ENCODE peak calls at places on chromosome 19, in six cellular contexts. N is HCT116, F is neural progenitor cell, Z is MM.1S, L is hepatocyte, I is GM23248. O is an unnamed sample.

GRCh38 chr19:10927691-10928562 is 512 bp downstream of the YIPF2 start:
- DNase-seq in F (no peak), I (peak), L (no peak), N (no peak), Z (no peak), O (no peak)

GRCh38 chr19:34639491-34640085 is 37.4 kb downstream of the SCGB2B2 start:
- DNase-seq in I (peak), L (peak), N (peak), F (peak), Z (peak), O (peak)

GRCh38 chr19:18208098-18208951 is 4.5 kb upstream of the RAB3A start:
- DNase-seq in L (no peak), Z (peak), N (no peak), F (peak), I (peak), O (peak)

GRCh38 chr19:34254552-34255432 is at the start of gene GARRE1:
- DNase-seq in I (peak), N (no peak), L (peak), Z (peak), F (peak), O (peak)

GRCh38 chr19:4350726-4351125 is 7.4 kb downstream of the MPND start:
- DNase-seq in F (no peak), L (no peak), Z (no peak), I (no peak), N (no peak), O (no peak)

GRCh38 chr19:2103308-2103707 is 6.6 kb downstream of the IZUMO4 start:
- DNase-seq in F (no peak), N (no peak), L (no peak), I (no peak), Z (no peak), O (no peak)

GRCh38 chr19:15248648-15249559 is 16.7 kb upstream of the EPHX3 start:
- DNase-seq in L (peak), F (no peak), Z (no peak), N (no peak), I (peak), O (no peak)

GRCh38 chr19:7817801-7818200 is 12.2 kb upstream of the EVI5L start:
- DNase-seq in L (no peak), F (no peak), Z (no peak), I (no peak), N (no peak), O (no peak)

GRCh38 chr19:39401549-39402416 is 4.9 kb upstream of the ZFP36 start:
- DNase-seq in N (peak), F (peak), Z (peak), I (peak), L (peak), O (no peak)

GRCh38 chr19:11446652-11447301 is 11.3 kb downstream of the PRKCSH start:
- DNase-seq in Z (peak), I (peak), L (peak), N (no peak), F (peak), O (peak)

GRCh38 chr19:17749912-17750317 is 1.4 kb upstream of the FCHO1 start:
- DNase-seq in N (no peak), L (no peak), Z (no peak), I (peak), F (no peak), O (no peak)

GRCh38 chr19:53130506-53130905 is 2.2 kb downstream of the ZNF415 start:
- DNase-seq in Z (no peak), L (peak), N (no peak), I (peak), F (peak), O (peak)

GRCh38 chr19:38024991-38025716 is 118.1 kb downstream of the SIPA1L3 start:
- DNase-seq in Z (no peak), F (no peak), N (no peak), L (no peak), I (no peak), O (peak)

GRCh38 chr19:40416918-40417713 is 3.9 kb upstream of the PRX start:
- DNase-seq in Z (no peak), N (no peak), F (no peak), I (peak), L (no peak), O (no peak)

GRCh38 chr19:35380450-35381124 is 9.7 kb downstream of the GPR42 start:
- DNase-seq in L (peak), Z (no peak), N (no peak), I (no peak), F (no peak), O (no peak)

GRCh38 chr19:43476606-43477005 is 11.2 kb upstream of the LYPD3 start:
- DNase-seq in L (no peak), I (peak), Z (no peak), N (no peak), F (no peak), O (no peak)

GRCh38 chr19:19417618-19418270 is 12.3 kb downstream of the GATAD2A start:
- DNase-seq in Z (no peak), N (no peak), I (no peak), F (no peak), L (no peak), O (no peak)

GRCh38 chr19:30711296-30711695 is 339.1 kb downstream of the ZNF536 start:
- DNase-seq in I (no peak), N (no peak), L (no peak), Z (no peak), F (peak), O (peak)

GRCh38 chr19:38657633-38658222 is 10.3 kb downstream of the ACTN4 start:
- DNase-seq in I (peak), F (peak), N (peak), L (peak), Z (no peak), O (peak)

GRCh38 chr19:31312004-31312403 is 37.2 kb downstream of the TSHZ3 start:
- DNase-seq in I (peak), L (peak), Z (no peak), F (no peak), N (no peak), O (no peak)

GRCh38 chr19:43934985-43935708 is at the start of gene ZNF45:
- DNase-seq in F (peak), L (peak), Z (peak), I (peak), N (peak), O (peak)

GRCh38 chr19:35756373-35757230 is at the start of gene HSPB6:
- DNase-seq in F (peak), L (peak), Z (no peak), N (no peak), I (peak), O (peak)

GRCh38 chr19:3129112-3129511 is 6.7 kb upstream of the GNA15 start:
- DNase-seq in N (peak), F (no peak), Z (no peak), L (no peak), I (peak), O (peak)

GRCh38 chr19:18878058-18878797 is 17.7 kb downstream of the CERS1 start:
- DNase-seq in L (no peak), N (no peak), F (no peak), Z (no peak), I (no peak), O (no peak)

GRCh38 chr19:7191946-7192691 is 102.1 kb downstream of the INSR start:
- DNase-seq in I (peak), Z (peak), F (no peak), L (no peak), N (no peak), O (no peak)

GRCh38 chr19:56309511-56310185 is 5.0 kb downstream of the ZSCAN5A start:
- DNase-seq in L (peak), I (peak), Z (peak), N (peak), F (peak), O (peak)
- TF ChIP-seq EZH2phosphoT487 in L (no peak), I (no peak), Z (no peak), N (no peak), F (no peak), O (no peak)

GRCh38 chr19:48444933-48445194 is 919 bp upstream of the GRWD1 start:
- DNase-seq in L (no peak), Z (no peak), N (no peak), I (peak), F (no peak), O (no peak)

GRCh38 chr19:48444129-48444932 is 1.5 kb upstream of the GRWD1 start:
- DNase-seq in F (no peak), Z (no peak), I (no peak), L (no peak), N (no peak), O (peak)

GRCh38 chr19:48442116-48443035 is 3.4 kb upstream of the GRWD1 start:
- DNase-seq in L (no peak), Z (no peak), I (no peak), F (no peak), N (no peak), O (peak)

GRCh38 chr19:48443731-48444128 is 2.1 kb upstream of the GRWD1 start:
- DNase-seq in L (no peak), Z (no peak), I (no peak), N (no peak), F (no peak), O (peak)

DNA sequence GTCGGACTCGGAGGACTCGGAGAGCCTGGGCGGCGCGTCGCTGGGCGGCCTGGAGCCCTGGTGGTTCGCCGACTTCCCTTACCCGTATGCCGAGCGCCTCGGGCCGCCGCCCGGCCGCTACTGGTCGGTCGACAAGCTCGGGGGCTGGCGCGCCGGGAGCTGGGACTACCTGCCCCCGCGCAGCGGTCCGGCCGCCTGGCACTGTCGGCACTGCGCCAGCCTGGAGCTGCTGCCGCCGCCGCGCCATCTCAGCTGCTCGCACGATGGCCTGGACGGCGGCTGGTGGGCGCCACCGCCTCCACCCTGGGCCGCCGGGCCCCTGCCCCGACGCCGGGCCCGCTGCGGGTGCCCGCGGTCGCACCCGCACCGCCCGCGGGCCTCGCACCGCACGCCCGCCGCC is 2.5 kb upstream of the GRWD1 start:
- DNase-seq in L (no peak), N (no peak), I (peak), Z (no peak), F (peak), O (peak)
- TF ChIP-seq EZH2phosphoT487 in L (no peak), N (no peak), I (no peak), Z (no peak), F (no peak), O (no peak)

GRCh38 chr19:45404557-45405434 is at the start of gene PPP1R13L:
- DNase-seq in I (no peak), Z (peak), F (peak), L (peak), N (peak), O (peak)
- TF ChIP-seq EZH2phosphoT487 in I (no peak), Z (no peak), F (no peak), L (no peak), N (no peak), O (no peak)

DNA sequence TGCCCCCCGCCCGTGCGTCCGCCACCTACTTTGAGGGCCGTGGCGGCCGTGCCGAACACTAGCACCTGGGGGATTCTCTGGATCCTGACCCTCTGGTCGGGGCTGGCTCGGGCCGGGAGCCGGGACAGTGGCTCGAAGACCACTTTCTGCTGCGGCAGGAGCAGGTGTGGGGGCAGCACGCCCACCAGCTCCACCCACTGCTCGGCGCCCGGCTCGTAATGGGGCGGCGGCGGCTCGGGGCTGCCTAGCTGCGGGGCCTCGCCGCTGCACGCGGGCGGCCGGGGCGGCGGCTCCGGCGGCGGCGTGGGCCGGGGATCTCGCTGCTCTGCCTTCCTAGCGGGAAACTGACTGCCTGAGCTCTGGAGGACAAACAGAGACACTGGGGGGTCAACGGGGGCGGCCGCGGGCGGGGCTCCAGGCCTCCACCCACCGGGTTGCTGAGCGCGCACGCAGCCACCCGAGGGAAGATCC is 26.4 kb downstream of the DCAF15 start:
- DNase-seq in N (no peak), Z (no peak), L (peak), F (no peak), I (peak), O (no peak)
- TF ChIP-seq EZH2phosphoT487 in N (no peak), Z (no peak), L (no peak), F (no peak), I (no peak), O (no peak)

DNA sequence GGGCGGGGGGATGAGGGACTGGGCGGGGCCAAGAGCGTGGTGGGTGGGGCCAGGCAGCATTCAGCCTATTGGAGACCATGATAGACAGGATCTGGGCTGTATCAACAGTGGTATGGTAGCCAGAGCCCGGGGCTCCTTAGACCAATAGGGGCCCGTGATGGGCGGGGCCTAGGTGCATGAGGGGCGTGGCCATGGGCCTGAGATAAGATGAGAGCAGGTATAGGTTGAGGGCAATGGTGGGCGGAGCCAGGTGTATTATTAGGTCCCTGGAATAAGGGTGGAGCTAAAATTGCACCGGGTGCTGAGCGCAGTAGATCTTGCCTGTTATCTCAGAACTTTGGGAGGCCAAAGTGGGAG is 5.3 kb downstream of the ABCA7 start:
- DNase-seq in I (peak), F (peak), Z (peak), L (no peak), N (peak), O (peak)
- TF ChIP-seq EZH2phosphoT487 in I (no peak), F (no peak), Z (no peak), L (no peak), N (no peak), O (no peak)